ENCODE peak calls at places on chromosomes 3 and 15, in seven cellular contexts. One of them, this sample, is unnamed.

GRCh38 chr3:41237907-41238306 is 38.6 kb downstream of the CTNNB1 start:
- DNase-seq in H1: no peak
- DNase-seq in HCT116: no peak
- DNase-seq in GM12878: no peak
- DNase-seq in HepG2: no peak
- DNase-seq in SK-N-SH: no peak
- DNase-seq in K562: no peak
- DNase-seq in this sample: no peak

GRCh38 chr15:68417897-68418296 is 14.1 kb downstream of the ITGA11 start:
- DNase-seq in H1: no peak
- DNase-seq in HCT116: no peak
- DNase-seq in GM12878: no peak
- DNase-seq in HepG2: no peak
- DNase-seq in SK-N-SH: no peak
- DNase-seq in K562: no peak
- DNase-seq in this sample: no peak

GRCh38 chr3:100709840-100710235 is 544 bp downstream of the TFG start:
- DNase-seq in H1: peak
- DNase-seq in HCT116: no peak
- DNase-seq in GM12878: no peak
- DNase-seq in HepG2: no peak
- DNase-seq in SK-N-SH: peak
- DNase-seq in K562: peak
- DNase-seq in this sample: peak

GRCh38 chr3:72247645-72248388 is 462.9 kb upstream of the PROK2 start:
- DNase-seq in H1: no peak
- DNase-seq in HCT116: no peak
- DNase-seq in GM12878: no peak
- DNase-seq in HepG2: no peak
- DNase-seq in SK-N-SH: no peak
- DNase-seq in K562: no peak
- DNase-seq in this sample: no peak

GRCh38 chr3:62712776-62713175 is 162.4 kb downstream of the CADPS start:
- DNase-seq in H1: no peak
- DNase-seq in HCT116: no peak
- DNase-seq in GM12878: no peak
- DNase-seq in HepG2: no peak
- DNase-seq in SK-N-SH: no peak
- DNase-seq in K562: no peak
- DNase-seq in this sample: no peak

GRCh38 chr3:52679811-52680210 is 5.9 kb downstream of the PBRM1 start:
- DNase-seq in H1: no peak
- DNase-seq in HCT116: no peak
- DNase-seq in GM12878: no peak
- DNase-seq in HepG2: no peak
- DNase-seq in SK-N-SH: no peak
- DNase-seq in K562: no peak
- DNase-seq in this sample: no peak

GRCh38 chr15:57649138-57649537 is 57.4 kb upstream of the POLR2M start:
- DNase-seq in H1: no peak
- DNase-seq in HCT116: no peak
- DNase-seq in GM12878: no peak
- DNase-seq in HepG2: no peak
- DNase-seq in SK-N-SH: no peak
- DNase-seq in K562: no peak
- DNase-seq in this sample: no peak

GRCh38 chr3:56421205-56421604 is 47.1 kb downstream of the ERC2 start:
- DNase-seq in H1: no peak
- DNase-seq in HCT116: no peak
- DNase-seq in GM12878: no peak
- DNase-seq in HepG2: no peak
- DNase-seq in SK-N-SH: no peak
- DNase-seq in K562: no peak
- DNase-seq in this sample: no peak

GRCh38 chr15:76190767-76191538 is 120.3 kb downstream of the ETFA start:
- DNase-seq in H1: peak
- DNase-seq in HCT116: peak
- DNase-seq in GM12878: peak
- DNase-seq in HepG2: peak
- DNase-seq in SK-N-SH: peak
- DNase-seq in K562: peak
- DNase-seq in this sample: peak

GRCh38 chr3:37813403-37813802 is 48.3 kb upstream of the CTDSPL start:
- DNase-seq in H1: no peak
- DNase-seq in HCT116: no peak
- DNase-seq in GM12878: peak
- DNase-seq in HepG2: no peak
- DNase-seq in SK-N-SH: no peak
- DNase-seq in K562: no peak
- DNase-seq in this sample: no peak

GRCh38 chr3:136135039-136135802 is 60.9 kb downstream of the MSL2 start:
- DNase-seq in H1: no peak
- DNase-seq in HCT116: no peak
- DNase-seq in GM12878: no peak
- DNase-seq in HepG2: no peak
- DNase-seq in SK-N-SH: peak
- DNase-seq in K562: peak
- DNase-seq in this sample: no peak

GRCh38 chr3:131033480-131034080 is 6.9 kb downstream of the NEK11 start:
- DNase-seq in H1: no peak
- DNase-seq in HCT116: peak
- DNase-seq in GM12878: no peak
- DNase-seq in HepG2: peak
- DNase-seq in SK-N-SH: peak
- DNase-seq in K562: peak
- DNase-seq in this sample: peak

GRCh38 chr3:134373278-134373941 is 837 bp downstream of the AMOTL2 start:
- DNase-seq in H1: peak
- DNase-seq in HCT116: no peak
- DNase-seq in GM12878: no peak
- DNase-seq in HepG2: peak
- DNase-seq in SK-N-SH: peak
- DNase-seq in K562: no peak
- DNase-seq in this sample: peak

GRCh38 chr3:31274406-31275024 is 258.2 kb upstream of the STT3B start:
- DNase-seq in H1: no peak
- DNase-seq in HCT116: no peak
- DNase-seq in GM12878: no peak
- DNase-seq in HepG2: no peak
- DNase-seq in SK-N-SH: no peak
- DNase-seq in K562: no peak
- DNase-seq in this sample: no peak

GRCh38 chr3:106425021-106425420 is 556.2 kb upstream of the CBLB start:
- DNase-seq in H1: no peak
- DNase-seq in HCT116: no peak
- DNase-seq in GM12878: no peak
- DNase-seq in HepG2: no peak
- DNase-seq in SK-N-SH: no peak
- DNase-seq in K562: no peak
- DNase-seq in this sample: no peak

GRCh38 chr3:101117981-101118380 is 124.8 kb upstream of the ABI3BP start:
- DNase-seq in H1: no peak
- DNase-seq in HCT116: no peak
- DNase-seq in GM12878: no peak
- DNase-seq in HepG2: no peak
- DNase-seq in SK-N-SH: no peak
- DNase-seq in K562: no peak
- DNase-seq in this sample: no peak

GRCh38 chr3:197027151-197027895 is 2.3 kb downstream of the MELTF start:
- DNase-seq in H1: no peak
- DNase-seq in HCT116: no peak
- DNase-seq in GM12878: no peak
- DNase-seq in HepG2: no peak
- DNase-seq in SK-N-SH: no peak
- DNase-seq in K562: no peak
- DNase-seq in this sample: peak

GRCh38 chr15:41892621-41893421 is 1.0 kb downstream of the SPTBN5 start:
- DNase-seq in H1: no peak
- DNase-seq in HCT116: no peak
- DNase-seq in GM12878: no peak
- DNase-seq in HepG2: no peak
- DNase-seq in SK-N-SH: peak
- DNase-seq in K562: no peak
- DNase-seq in this sample: no peak

GRCh38 chr3:61872077-61872706 is 310.8 kb downstream of the PTPRG start:
- DNase-seq in H1: no peak
- DNase-seq in HCT116: no peak
- DNase-seq in GM12878: no peak
- DNase-seq in HepG2: no peak
- DNase-seq in SK-N-SH: no peak
- DNase-seq in K562: no peak
- DNase-seq in this sample: no peak

GRCh38 chr3:128598884-128599664 is 51.5 kb downstream of the RPN1 start:
- DNase-seq in H1: no peak
- DNase-seq in HCT116: no peak
- DNase-seq in GM12878: no peak
- DNase-seq in HepG2: no peak
- DNase-seq in SK-N-SH: no peak
- DNase-seq in K562: no peak
- DNase-seq in this sample: no peak

GRCh38 chr3:46669191-46669999 is 24.1 kb downstream of the ALS2CL start:
- DNase-seq in H1: no peak
- DNase-seq in HCT116: no peak
- DNase-seq in GM12878: no peak
- DNase-seq in HepG2: no peak
- DNase-seq in SK-N-SH: peak
- DNase-seq in K562: no peak
- DNase-seq in this sample: no peak

GRCh38 chr15:94443156-94443555 is 211.8 kb downstream of the MCTP2 start:
- DNase-seq in H1: no peak
- DNase-seq in HCT116: no peak
- DNase-seq in GM12878: no peak
- DNase-seq in HepG2: no peak
- DNase-seq in SK-N-SH: peak
- DNase-seq in K562: no peak
- DNase-seq in this sample: no peak

GRCh38 chr3:108091498-108092259 is 848 bp upstream of the CD47 start:
- DNase-seq in H1: no peak
- DNase-seq in HCT116: no peak
- DNase-seq in GM12878: no peak
- DNase-seq in HepG2: no peak
- DNase-seq in SK-N-SH: no peak
- DNase-seq in K562: no peak
- DNase-seq in this sample: peak

GRCh38 chr3:15953841-15954240 is 156.1 kb upstream of the ANKRD28 start:
- DNase-seq in H1: no peak
- DNase-seq in HCT116: peak
- DNase-seq in GM12878: no peak
- DNase-seq in HepG2: no peak
- DNase-seq in SK-N-SH: no peak
- DNase-seq in K562: peak
- DNase-seq in this sample: no peak
- TF ChIP-seq JUND in H1: no peak
- TF ChIP-seq JUND in HCT116: no peak
- TF ChIP-seq JUND in GM12878: no peak
- TF ChIP-seq JUND in HepG2: no peak
- TF ChIP-seq JUND in SK-N-SH: no peak
- TF ChIP-seq JUND in K562: no peak
- TF ChIP-seq JUND in this sample: no peak

DNA sequence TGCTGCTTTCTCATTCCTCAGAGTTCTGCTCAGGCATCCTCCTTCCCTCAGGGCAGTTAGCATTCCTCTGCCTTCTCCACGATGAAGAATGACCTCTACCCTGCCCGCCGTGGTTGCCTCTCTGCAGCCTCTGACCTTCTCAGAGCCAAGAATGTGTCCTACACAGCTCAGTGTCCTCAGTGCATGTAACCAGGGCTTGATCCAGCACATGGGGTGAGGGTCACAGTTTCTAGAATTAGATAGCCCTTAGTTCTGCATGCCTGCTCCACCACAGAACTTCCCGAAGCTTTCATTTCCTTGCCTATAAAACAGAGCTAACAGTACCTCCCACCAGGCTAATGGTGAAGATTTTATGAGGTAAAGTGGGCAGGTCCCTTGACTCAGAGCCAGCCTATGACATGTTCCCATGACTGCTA is 182.1 kb downstream of the CLSTN2 start:
- DNase-seq in H1: no peak
- DNase-seq in HCT116: no peak
- DNase-seq in GM12878: no peak
- DNase-seq in HepG2: no peak
- DNase-seq in SK-N-SH: no peak
- DNase-seq in K562: no peak
- DNase-seq in this sample: peak
- TF ChIP-seq JUND in H1: no peak
- TF ChIP-seq JUND in HCT116: no peak
- TF ChIP-seq JUND in GM12878: no peak
- TF ChIP-seq JUND in HepG2: no peak
- TF ChIP-seq JUND in SK-N-SH: no peak
- TF ChIP-seq JUND in K562: no peak
- TF ChIP-seq JUND in this sample: no peak

DNA sequence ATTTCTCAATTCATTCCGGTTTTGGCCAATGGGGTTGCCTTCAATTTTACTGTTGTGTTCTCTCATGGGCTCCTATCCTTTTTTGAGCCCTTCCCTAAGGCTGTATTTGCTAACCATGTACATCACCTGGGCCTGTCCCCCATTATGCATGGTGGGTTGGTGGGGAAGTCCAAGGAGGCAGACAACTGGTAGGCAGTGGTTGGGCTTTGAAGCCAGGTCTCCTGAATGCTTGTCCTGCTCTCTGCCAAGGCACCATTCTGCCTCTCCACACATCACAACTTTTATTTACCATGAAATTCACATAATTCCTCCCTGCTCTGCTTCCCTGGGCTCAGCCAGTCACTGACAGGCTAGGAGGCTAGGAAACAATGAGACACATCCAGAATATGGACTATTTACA is 41.0 kb upstream of the COPB2 start:
- DNase-seq in H1: no peak
- DNase-seq in HCT116: no peak
- DNase-seq in GM12878: no peak
- DNase-seq in HepG2: no peak
- DNase-seq in SK-N-SH: no peak
- DNase-seq in K562: no peak
- DNase-seq in this sample: no peak
- TF ChIP-seq JUND in H1: no peak
- TF ChIP-seq JUND in HCT116: no peak
- TF ChIP-seq JUND in GM12878: no peak
- TF ChIP-seq JUND in HepG2: no peak
- TF ChIP-seq JUND in SK-N-SH: no peak
- TF ChIP-seq JUND in K562: no peak
- TF ChIP-seq JUND in this sample: no peak

DNA sequence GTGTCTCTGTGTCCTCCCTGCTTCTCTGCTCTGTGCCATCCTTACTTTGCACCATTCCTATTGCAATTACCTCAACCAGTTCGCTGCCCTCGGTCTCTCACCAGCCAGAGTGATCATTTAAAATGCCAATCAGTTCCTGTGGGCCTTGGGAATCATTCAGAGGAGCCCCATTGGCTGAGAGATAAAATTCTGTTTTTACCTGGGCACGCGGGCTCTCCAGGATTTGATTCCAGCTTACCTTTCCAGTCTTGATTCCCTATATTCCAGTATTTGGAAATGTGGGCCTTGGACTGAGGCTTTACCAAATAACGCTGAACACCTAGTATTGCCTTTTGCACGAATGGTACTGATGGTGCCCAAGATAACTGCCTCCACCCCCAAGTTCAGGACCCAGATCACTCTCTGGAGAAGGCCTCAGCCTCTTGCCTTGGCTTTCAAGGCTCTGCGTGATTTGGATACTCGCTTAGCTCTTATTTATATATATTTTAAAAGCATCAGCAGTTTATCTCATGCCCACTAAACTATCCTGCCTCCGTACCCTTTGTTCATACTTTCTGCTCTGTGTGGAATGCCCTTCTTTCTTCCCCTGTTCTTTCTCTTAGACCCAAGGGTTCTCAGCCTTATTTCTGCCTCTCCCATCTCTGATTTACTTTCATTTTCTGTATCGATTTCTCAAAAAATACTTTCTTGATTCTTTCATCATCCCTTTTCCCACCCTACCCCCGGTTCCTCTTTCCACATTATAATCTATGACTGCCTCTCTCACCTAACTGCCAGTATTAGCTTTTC is 905 bp downstream of the PSMA4 start:
- DNase-seq in H1: no peak
- DNase-seq in HCT116: no peak
- DNase-seq in GM12878: no peak
- DNase-seq in HepG2: no peak
- DNase-seq in SK-N-SH: peak
- DNase-seq in K562: no peak
- DNase-seq in this sample: peak
- TF ChIP-seq JUND in H1: no peak
- TF ChIP-seq JUND in HCT116: no peak
- TF ChIP-seq JUND in GM12878: no peak
- TF ChIP-seq JUND in HepG2: no peak
- TF ChIP-seq JUND in SK-N-SH: no peak
- TF ChIP-seq JUND in K562: no peak
- TF ChIP-seq JUND in this sample: no peak

This sample was measured in T47D.